ENCODE peak calls at places on chromosomes 1 and 21, in six cellular contexts. E is NCI-H69; H is activated T-cell treated with anti-CD3 and anti-CD28 coated beads, Interleukin-2, amount 50 U/mL, for 24 hours; K is right cardiac atrium; F is WTC11; G is M059J. O is an unnamed sample.

GRCh38 chr21:36478941-36479340 is 981 bp downstream of the CLDN14 start:
- DNase-seq in E (no peak), H (no peak), K (peak), F (peak), G (peak), O (no peak)

GRCh38 chr21:45427331-45428271 is 22.6 kb downstream of the COL18A1 start:
- DNase-seq in E (no peak), H (no peak), K (peak), F (peak), G (peak), O (peak)

GRCh38 chr1:202958544-202959275 is 598 bp upstream of the ADIPOR1 start:
- DNase-seq in E (peak), H (no peak), K (no peak), F (no peak), G (peak), O (no peak)

GRCh38 chr1:22845536-22845935 is 127.1 kb downstream of the LACTBL1 start:
- DNase-seq in E (peak), H (no peak), K (no peak), F (no peak), G (no peak), O (no peak)

GRCh38 chr21:31874817-31875216 is 2.0 kb downstream of the HUNK start:
- DNase-seq in E (no peak), H (no peak), K (peak), F (peak), G (no peak), O (peak)

GRCh38 chr1:44327679-44328491 is 27.2 kb downstream of the ERI3 start:
- DNase-seq in E (peak), H (no peak), K (peak), F (peak), G (peak), O (peak)

GRCh38 chr1:192544983-192545393 is 30.6 kb upstream of the RGS1 start:
- DNase-seq in E (no peak), H (no peak), K (no peak), F (no peak), G (peak), O (no peak)

GRCh38 chr1:220810179-220810653 is 23.5 kb downstream of the MTARC1 start:
- DNase-seq in E (peak), H (peak), K (peak), F (peak), G (peak), O (peak)

GRCh38 chr1:5998906-5999301 is 6.7 kb upstream of the NPHP4 start:
- DNase-seq in E (no peak), H (no peak), K (no peak), F (peak), G (no peak), O (no peak)

GRCh38 chr1:150807674-150808073 is 386 bp downstream of the CTSK start:
- DNase-seq in E (no peak), H (no peak), K (no peak), F (no peak), G (no peak), O (no peak)

GRCh38 chr1:200660719-200661118 is 9.0 kb downstream of the DDX59 start:
- DNase-seq in E (no peak), H (no peak), K (peak), F (no peak), G (no peak), O (no peak)

GRCh38 chr1:67451377-67451776 is 21.2 kb upstream of the SERBP1 start:
- DNase-seq in E (no peak), H (no peak), K (no peak), F (no peak), G (no peak), O (no peak)

GRCh38 chr1:196317535-196318522 is 290.4 kb downstream of the KCNT2 start:
- DNase-seq in E (peak), H (no peak), K (peak), F (peak), G (peak), O (no peak)

GRCh38 chr1:25641931-25642611 is 25.5 kb downstream of the MAN1C1 start:
- DNase-seq in E (no peak), H (peak), K (peak), F (no peak), G (no peak), O (no peak)

GRCh38 chr1:118118469-118118868 is 66.6 kb downstream of the SPAG17 start:
- DNase-seq in E (no peak), H (no peak), K (peak), F (no peak), G (no peak), O (peak)

GRCh38 chr21:37072239-37072987 is 458 bp downstream of the PIGP start:
- DNase-seq in E (peak), H (no peak), K (peak), F (peak), G (peak), O (peak)

GRCh38 chr1:145927916-145928647 is 798 bp upstream of the RBM8A start:
- DNase-seq in E (peak), H (no peak), K (peak), F (no peak), G (no peak), O (no peak)

GRCh38 chr21:45818904-45819285 is 162.7 kb upstream of the COL6A1 start:
- DNase-seq in E (no peak), H (peak), K (no peak), F (no peak), G (peak), O (no peak)

GRCh38 chr1:13781907-13782633 is 82.1 kb downstream of the PRDM2 start:
- DNase-seq in E (no peak), H (no peak), K (peak), F (no peak), G (no peak), O (no peak)

GRCh38 chr1:63024132-63024531 is 240.2 kb downstream of the ATG4C start:
- DNase-seq in E (no peak), H (no peak), K (no peak), F (no peak), G (peak), O (no peak)

GRCh38 chr1:203274603-203275381 is 30.5 kb upstream of the BTG2 start:
- DNase-seq in E (peak), H (no peak), K (peak), F (no peak), G (no peak), O (peak)

GRCh38 chr1:86394416-86394815 is 1.7 kb downstream of the ODF2L start:
- DNase-seq in E (peak), H (no peak), K (no peak), F (no peak), G (peak), O (no peak)

GRCh38 chr1:46594068-46594467 is 10.0 kb downstream of the MKNK1 start:
- DNase-seq in E (no peak), H (no peak), K (no peak), F (no peak), G (no peak), O (no peak)

GRCh38 chr1:110337704-110338199 is 1.4 kb upstream of the RBM15 start:
- DNase-seq in E (peak), H (peak), K (peak), F (peak), G (no peak), O (peak)

GRCh38 chr1:114756949-114757454 is 782 bp downstream of the CSDE1 start:
- DNase-seq in E (no peak), H (no peak), K (peak), F (peak), G (peak), O (peak)

GRCh38 chr1:119286587-119287181 is 81.9 kb upstream of the HAO2 start:
- DNase-seq in E (peak), H (peak), K (no peak), F (peak), G (peak), O (peak)

GRCh38 chr1:227789042-227789880 is 26.2 kb upstream of the PRSS38 start:
- DNase-seq in E (peak), H (no peak), K (no peak), F (no peak), G (peak), O (peak)

GRCh38 chr1:206503591-206504362 is 3.6 kb upstream of the RASSF5 start:
- DNase-seq in E (no peak), H (peak), K (peak), F (no peak), G (peak), O (peak)

GRCh38 chr21:18970941-18971340 is 567.4 kb upstream of the TMPRSS15 start:
- DNase-seq in E (no peak), H (no peak), K (no peak), F (no peak), G (no peak), O (no peak)

GRCh38 chr1:12003762-12004161 is 15.5 kb upstream of the MIIP start:
- DNase-seq in E (no peak), H (no peak), K (peak), F (no peak), G (no peak), O (no peak)

GRCh38 chr1:234925440-234926251 is 203.0 kb downstream of the TOMM20 start:
- DNase-seq in E (no peak), H (peak), K (no peak), F (no peak), G (peak), O (no peak)

O was measured in mucosa of descending colon.